ENCODE peak calls at places on chromosomes 6 and 20, in seven cellular contexts. H is K562, U is HCT116, B is SK-N-SH, K is GM12878, P is HepG2, W is H1. Y is an unnamed sample.

GRCh38 chr6:90940812-90941481 is 354.1 kb upstream of the MAP3K7 start:
- DNase-seq in H (peak), U (peak), B (peak), K (peak), P (peak), W (no peak), Y (peak)

GRCh38 chr6:128600397-128600951 is 80.1 kb upstream of the PTPRK start:
- DNase-seq in H (no peak), U (no peak), B (peak), K (peak), P (no peak), W (no peak), Y (no peak)

GRCh38 chr6:155641603-155642002 is 186.0 kb upstream of the NOX3 start:
- DNase-seq in H (no peak), U (no peak), B (no peak), K (no peak), P (no peak), W (no peak), Y (no peak)

GRCh38 chr20:54368578-54368977 is 106.8 kb upstream of the DOK5 start:
- DNase-seq in H (no peak), U (no peak), B (no peak), K (no peak), P (no peak), W (no peak), Y (no peak)

GRCh38 chr6:132490478-132491204 is 22.3 kb downstream of the STX7 start:
- DNase-seq in H (no peak), U (no peak), B (no peak), K (no peak), P (no peak), W (no peak), Y (no peak)

GRCh38 chr6:80287112-80287511 is 180.6 kb downstream of the BCKDHB start:
- DNase-seq in H (no peak), U (no peak), B (no peak), K (no peak), P (no peak), W (no peak), Y (no peak)

GRCh38 chr6:27146706-27147507 is 100.6 kb upstream of the PRSS16 start:
- DNase-seq in H (peak), U (peak), B (peak), K (peak), P (peak), W (peak), Y (peak)

GRCh38 chr20:24470031-24470781 is 777 bp downstream of the SYNDIG1 start:
- DNase-seq in H (no peak), U (no peak), B (peak), K (no peak), P (no peak), W (no peak), Y (no peak)

GRCh38 chr6:161303628-161304340 is 29.9 kb upstream of the AGPAT4 start:
- DNase-seq in H (no peak), U (no peak), B (no peak), K (no peak), P (no peak), W (no peak), Y (no peak)

GRCh38 chr6:104705095-104705707 is 154.5 kb downstream of the HACE1 start:
- DNase-seq in H (no peak), U (no peak), B (no peak), K (no peak), P (no peak), W (no peak), Y (no peak)

GRCh38 chr6:34315780-34316179 is 67.0 kb upstream of the SMIM29 start:
- DNase-seq in H (no peak), U (no peak), B (no peak), K (peak), P (no peak), W (no peak), Y (no peak)

GRCh38 chr20:5212897-5213296 is 86.1 kb downstream of the CDS2 start:
- DNase-seq in H (no peak), U (no peak), B (no peak), K (no peak), P (no peak), W (no peak), Y (no peak)

GRCh38 chr6:119978274-119978889 is 628.8 kb upstream of the MAN1A1 start:
- DNase-seq in H (no peak), U (no peak), B (peak), K (no peak), P (peak), W (no peak), Y (peak)

GRCh38 chr6:122610690-122611455 is 668 bp downstream of the PKIB start:
- DNase-seq in H (no peak), U (peak), B (peak), K (no peak), P (peak), W (peak), Y (peak)

GRCh38 chr6:149060985-149061760 is 256.3 kb upstream of the TAB2 start:
- DNase-seq in H (no peak), U (no peak), B (peak), K (no peak), P (peak), W (no peak), Y (no peak)

GRCh38 chr6:41901882-41902519 is 6.8 kb upstream of the USP49 start:
- DNase-seq in H (peak), U (no peak), B (no peak), K (no peak), P (no peak), W (no peak), Y (no peak)

GRCh38 chr6:65199683-65200082 is 507.3 kb downstream of the EYS start:
- DNase-seq in H (no peak), U (no peak), B (no peak), K (no peak), P (no peak), W (no peak), Y (no peak)

GRCh38 chr6:15464211-15464725 is 198.6 kb downstream of the DTNBP1 start:
- DNase-seq in H (peak), U (peak), B (no peak), K (no peak), P (peak), W (peak), Y (peak)

GRCh38 chr6:152309648-152310047 is 327.5 kb downstream of the SYNE1 start:
- DNase-seq in H (no peak), U (no peak), B (no peak), K (no peak), P (no peak), W (no peak), Y (no peak)
- TF ChIP-seq JUND in H (no peak), U (no peak), B (no peak), K (no peak), P (no peak), W (no peak), Y (no peak)

DNA sequence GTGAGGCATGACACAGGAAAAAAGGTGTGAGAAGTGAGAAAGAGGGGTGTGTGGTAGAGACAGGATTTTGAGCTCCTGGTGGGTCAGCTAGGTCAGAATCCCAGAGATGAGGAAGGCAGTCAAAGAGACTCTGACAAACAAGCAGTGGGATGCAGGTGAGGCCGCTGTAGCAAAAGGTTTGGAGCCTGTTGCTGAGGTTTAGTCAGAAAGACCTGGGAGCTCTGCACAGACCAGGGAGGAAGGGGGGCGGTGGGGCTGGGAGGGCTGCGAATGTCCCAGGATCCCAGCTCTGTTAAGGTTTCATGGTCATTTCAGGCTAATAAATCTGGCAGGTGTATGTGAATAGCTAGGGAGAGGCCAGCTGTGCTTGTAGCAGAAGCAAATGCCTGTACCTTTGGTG is 373.9 kb upstream of the SYNCRIP start:
- DNase-seq in H (no peak), U (no peak), B (no peak), K (no peak), P (no peak), W (no peak), Y (no peak)
- TF ChIP-seq JUND in H (no peak), U (no peak), B (no peak), K (no peak), P (no peak), W (no peak), Y (no peak)

DNA sequence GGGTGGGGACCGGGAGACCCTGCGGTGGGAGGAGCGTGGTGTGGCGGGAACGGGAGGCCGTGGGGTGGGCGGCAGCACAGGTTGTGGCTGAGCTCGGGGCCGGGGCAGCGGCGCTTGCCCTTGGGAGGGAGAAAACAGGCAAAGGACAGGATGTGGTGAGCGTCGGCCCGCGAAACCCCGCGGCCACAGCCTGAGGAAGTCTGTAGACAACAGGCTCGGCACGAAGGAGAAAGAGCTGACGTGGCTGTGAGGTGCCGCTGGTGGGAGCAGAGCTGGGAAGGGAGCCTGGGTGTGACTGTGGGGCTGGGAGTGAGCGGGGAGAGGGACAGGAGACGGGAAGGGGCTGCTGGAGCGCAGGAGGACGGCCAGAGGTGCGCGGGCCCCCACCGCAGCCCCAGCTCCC is 202.9 kb downstream of the DLL1 start:
- DNase-seq in H (no peak), U (no peak), B (no peak), K (peak), P (no peak), W (no peak), Y (no peak)
- TF ChIP-seq JUND in H (no peak), U (no peak), B (no peak), K (no peak), P (no peak), W (no peak), Y (no peak)

DNA sequence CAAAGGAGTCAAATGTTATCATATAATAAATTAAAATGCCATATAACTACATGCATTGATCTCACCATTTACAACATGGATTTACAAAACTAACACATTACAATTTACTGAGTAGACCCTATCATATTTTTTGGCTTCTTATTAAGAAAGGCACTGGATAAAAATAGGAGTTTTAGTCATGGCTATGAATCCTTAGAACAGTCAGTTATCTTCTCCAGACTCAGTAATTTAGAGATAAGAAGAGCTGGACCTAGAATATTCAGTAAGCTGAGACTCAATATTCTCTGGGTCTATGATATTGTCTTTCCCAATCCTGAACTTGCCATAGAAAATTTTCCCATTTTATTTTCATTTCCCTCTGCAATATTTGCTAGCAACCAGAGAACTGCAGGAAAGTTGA is 62.3 kb downstream of the ME1 start:
- DNase-seq in H (no peak), U (no peak), B (no peak), K (no peak), P (no peak), W (no peak), Y (no peak)
- TF ChIP-seq JUND in H (no peak), U (no peak), B (no peak), K (no peak), P (no peak), W (no peak), Y (no peak)

GRCh38 chr20:50546729-50547314 is 36.6 kb downstream of the PTPN1 start:
- DNase-seq in H (no peak), U (no peak), B (no peak), K (no peak), P (no peak), W (no peak), Y (no peak)
- TF ChIP-seq JUND in H (no peak), U (no peak), B (no peak), K (no peak), P (no peak), W (no peak), Y (no peak)

GRCh38 chr6:32968093-32968769 is at the start of gene BRD2:
- DNase-seq in H (peak), U (peak), B (peak), K (peak), P (peak), W (no peak), Y (peak)
- TF ChIP-seq JUND in H (peak), U (no peak), B (no peak), K (no peak), P (peak), W (no peak), Y (no peak)

DNA sequence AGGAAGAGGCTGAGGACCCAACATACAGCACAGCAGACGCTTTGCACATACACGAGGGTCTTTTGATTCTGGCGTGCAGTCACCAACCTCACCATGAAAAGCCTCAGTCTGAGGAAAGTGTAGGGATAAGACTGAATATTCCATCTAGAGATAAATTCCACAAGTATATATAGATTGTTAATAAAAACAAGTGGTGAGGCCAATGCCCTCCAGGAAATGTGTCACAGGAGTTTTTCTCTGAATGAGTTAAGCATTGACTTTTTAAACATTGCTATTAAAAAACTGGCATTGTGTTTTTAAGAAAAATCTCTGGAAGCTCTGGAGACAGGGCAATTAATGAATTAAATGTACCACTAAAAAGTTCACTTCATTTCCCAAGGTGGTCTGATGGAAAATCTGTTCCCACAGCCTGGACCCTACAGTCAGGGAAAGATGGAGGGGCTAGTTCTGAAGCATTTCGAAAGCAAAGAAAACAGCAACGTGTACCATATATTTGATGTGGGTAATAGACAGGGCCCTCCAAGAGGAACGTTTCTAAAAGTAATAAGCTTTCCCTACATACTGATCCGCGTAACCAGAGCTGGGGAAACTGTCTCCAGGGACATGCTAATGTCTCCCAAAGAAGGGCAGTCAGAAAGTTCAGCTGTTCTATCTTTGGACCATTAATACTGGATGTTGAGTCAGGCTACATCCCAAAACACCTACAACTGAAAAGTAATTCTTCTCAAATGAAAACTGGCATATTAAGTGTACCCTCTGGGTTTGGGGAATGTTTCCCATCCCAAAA is 301.1 kb downstream of the FOXC1 start:
- DNase-seq in H (no peak), U (no peak), B (no peak), K (no peak), P (no peak), W (no peak), Y (no peak)
- TF ChIP-seq JUND in H (no peak), U (no peak), B (no peak), K (no peak), P (no peak), W (no peak), Y (no peak)

Y was measured in T47D.